ENCODE peak calls at places on chromosomes 3 and 15, in six cellular contexts. I is upper lobe of left lung, E is HepG2, X is K562, Q is GM12878, Z is A549. K is an unnamed sample.

GRCh38 chr15:70160267-70160666 is 62.5 kb upstream of the TLE3 start:
- ATAC-seq in I (peak), E (no peak), Z (no peak), X (no peak), Q (no peak), K (no peak)

GRCh38 chr3:194147679-194148078 is 11.7 kb downstream of the HES1 start:
- ATAC-seq in E (peak), Q (no peak), Z (no peak), I (no peak), X (no peak), K (no peak)

GRCh38 chr3:47186285-47186684 is 22.4 kb upstream of the SETD2 start:
- ATAC-seq in Z (no peak), Q (no peak), X (peak), E (no peak), I (no peak), K (no peak)

GRCh38 chr15:68408971-68409370 is 23.0 kb downstream of the ITGA11 start:
- ATAC-seq in E (no peak), Q (no peak), Z (no peak), X (no peak), I (no peak), K (no peak)

GRCh38 chr3:109784852-109785631 is 447.7 kb upstream of the DPPA4 start:
- ATAC-seq in I (no peak), E (no peak), Z (no peak), Q (no peak), X (no peak), K (no peak)

GRCh38 chr3:38264307-38264706 is 1.3 kb upstream of the SLC22A13 start:
- ATAC-seq in Z (peak), X (no peak), E (peak), Q (peak), I (no peak), K (no peak)

GRCh38 chr15:45401665-45402161 is 23.4 kb upstream of the GATM start:
- ATAC-seq in Z (peak), Q (no peak), X (no peak), I (no peak), E (no peak), K (peak)

GRCh38 chr3:193842029-193842782 is 249.2 kb downstream of the OPA1 start:
- ATAC-seq in X (peak), Z (no peak), Q (peak), I (peak), E (no peak), K (no peak)

GRCh38 chr3:104629038-104629437 is 737.7 kb upstream of the ALCAM start:
- ATAC-seq in E (no peak), I (peak), Q (no peak), Z (peak), X (no peak), K (no peak)

GRCh38 chr3:5729852-5730251 is 542.3 kb downstream of the EDEM1 start:
- ATAC-seq in E (no peak), Z (peak), I (no peak), X (peak), Q (peak), K (no peak)

GRCh38 chr15:90982135-90982534 is 12.2 kb downstream of the PRC1 start:
- ATAC-seq in I (no peak), Q (peak), X (no peak), E (no peak), Z (no peak), K (no peak)

GRCh38 chr15:91992940-91993339 is 139.4 kb downstream of the SLCO3A1 start:
- ATAC-seq in E (no peak), Z (no peak), Q (no peak), X (no peak), I (no peak), K (no peak)

GRCh38 chr15:60563539-60564404 is 84.8 kb upstream of the ICE2 start:
- ATAC-seq in Q (peak), Z (no peak), E (no peak), I (no peak), X (no peak), K (no peak)

GRCh38 chr3:10992017-10992945 is at the start of gene SLC6A1:
- ATAC-seq in I (peak), X (peak), E (no peak), Z (peak), Q (no peak), K (peak)

GRCh38 chr15:57144448-57144847 is 226.0 kb downstream of the TCF12 start:
- ATAC-seq in I (no peak), Q (no peak), X (peak), Z (no peak), E (no peak), K (no peak)

GRCh38 chr15:63226155-63226883 is 36.9 kb downstream of the RAB8B start:
- ATAC-seq in Z (no peak), E (no peak), X (peak), Q (no peak), I (no peak), K (no peak)

GRCh38 chr15:101637549-101638318 is 14.4 kb downstream of the TM2D3 start:
- ATAC-seq in Z (no peak), E (no peak), Q (no peak), I (no peak), X (no peak), K (no peak)

GRCh38 chr3:195048059-195048905 is 222.7 kb downstream of the XXYLT1 start:
- ATAC-seq in E (no peak), Z (no peak), X (peak), I (no peak), Q (no peak), K (no peak)

GRCh38 chr3:127691494-127691893 is 18.7 kb downstream of the ABTB1 start:
- ATAC-seq in I (no peak), Z (no peak), X (no peak), Q (peak), E (no peak), K (no peak)

GRCh38 chr3:98232489-98232888 is 31.6 kb upstream of the OR5H6 start:
- ATAC-seq in I (no peak), X (no peak), Q (peak), E (no peak), Z (no peak), K (no peak)

GRCh38 chr3:136547293-136547692 is 204.9 kb downstream of the STAG1 start:
- ATAC-seq in X (no peak), I (no peak), E (no peak), Z (no peak), Q (peak), K (no peak)

GRCh38 chr3:13399603-13400002 is 20.5 kb downstream of the NUP210 start:
- ATAC-seq in Z (no peak), Q (no peak), X (no peak), I (peak), E (no peak), K (no peak)

GRCh38 chr15:36831915-36832310 is 252.5 kb downstream of the CDIN1 start:
- ATAC-seq in Z (no peak), Q (peak), I (no peak), X (no peak), E (no peak), K (no peak)

GRCh38 chr3:52452126-52452525 is 1.7 kb downstream of the TNNC1 start:
- ATAC-seq in Z (no peak), X (no peak), I (no peak), Q (no peak), E (no peak), K (no peak)

GRCh38 chr15:26179906-26180305 is 316.8 kb upstream of the ATP10A start:
- ATAC-seq in Q (no peak), X (peak), Z (peak), E (peak), I (peak), K (peak)

GRCh38 chr3:136733317-136733833 is 18.8 kb downstream of the STAG1 start:
- ATAC-seq in Z (no peak), I (no peak), Q (no peak), X (no peak), E (no peak), K (no peak)

GRCh38 chr3:6526861-6527260 is 334.1 kb upstream of the GRM7 start:
- ATAC-seq in Z (no peak), E (no peak), Q (peak), I (no peak), X (no peak), K (no peak)

GRCh38 chr3:47362704-47363103 is 18.1 kb upstream of the PTPN23 start:
- ATAC-seq in X (no peak), I (peak), Z (no peak), E (no peak), Q (peak), K (no peak)

GRCh38 chr3:12400795-12401194 is 83.5 kb upstream of the TSEN2 start:
- ATAC-seq in Z (no peak), X (no peak), Q (no peak), I (no peak), E (no peak), K (no peak)

GRCh38 chr3:57992430-57993213 is 15.6 kb upstream of the FLNB start:
- ATAC-seq in X (no peak), E (peak), I (peak), Z (peak), Q (no peak), K (no peak)

GRCh38 chr15:82540984-82541431 is 751 bp upstream of the RPS17 start:
- ATAC-seq in X (peak), E (peak), Z (peak), I (peak), Q (no peak), K (no peak)

GRCh38 chr3:177338697-177339219 is 141.5 kb upstream of the TBL1XR1 start:
- ATAC-seq in I (peak), Z (no peak), E (peak), Q (peak), X (peak), K (peak)

GRCh38 chr3:11350374-11350773 is 78.2 kb downstream of the ATG7 start:
- ATAC-seq in E (no peak), I (peak), Q (no peak), Z (no peak), X (no peak), K (no peak)

GRCh38 chr15:40291088-40291574 is 8.3 kb upstream of the ANKRD63 start:
- ATAC-seq in Z (peak), X (peak), I (peak), Q (no peak), E (peak), K (peak)

GRCh38 chr15:99509686-99510461 is 55.9 kb upstream of the MEF2A start:
- ATAC-seq in X (no peak), E (no peak), Q (no peak), I (peak), Z (no peak), K (no peak)

GRCh38 chr3:89947357-89947954 is 840.0 kb downstream of the EPHA3 start:
- ATAC-seq in E (no peak), Q (no peak), I (no peak), X (no peak), Z (no peak), K (no peak)

GRCh38 chr15:85642693-85643058 is 152.0 kb downstream of the KLHL25 start:
- ATAC-seq in E (no peak), X (no peak), Z (no peak), I (peak), Q (no peak), K (peak)

GRCh38 chr3:10534066-10534465 is 28.7 kb upstream of the ATP2B2 start:
- ATAC-seq in X (no peak), E (no peak), Q (no peak), I (no peak), Z (no peak), K (no peak)

GRCh38 chr3:17631617-17632016 is 110.8 kb downstream of the TBC1D5 start:
- ATAC-seq in Z (peak), I (no peak), E (no peak), Q (no peak), X (peak), K (no peak)

GRCh38 chr15:94008101-94009080 is 223.0 kb upstream of the MCTP2 start:
- ATAC-seq in Q (no peak), I (no peak), X (no peak), E (no peak), Z (no peak), K (peak)
- TF ChIP-seq EP300 in Q (no peak), I (no peak), X (no peak), E (no peak), Z (no peak), K (no peak)

GRCh38 chr3:43286886-43287301 is 554 bp downstream of the SNRK start:
- ATAC-seq in X (peak), Z (peak), Q (peak), E (peak), I (peak), K (peak)
- TF ChIP-seq POLR2A in X (no peak), Z (no peak), Q (no peak), E (no peak), I (no peak), K (no peak)

DNA sequence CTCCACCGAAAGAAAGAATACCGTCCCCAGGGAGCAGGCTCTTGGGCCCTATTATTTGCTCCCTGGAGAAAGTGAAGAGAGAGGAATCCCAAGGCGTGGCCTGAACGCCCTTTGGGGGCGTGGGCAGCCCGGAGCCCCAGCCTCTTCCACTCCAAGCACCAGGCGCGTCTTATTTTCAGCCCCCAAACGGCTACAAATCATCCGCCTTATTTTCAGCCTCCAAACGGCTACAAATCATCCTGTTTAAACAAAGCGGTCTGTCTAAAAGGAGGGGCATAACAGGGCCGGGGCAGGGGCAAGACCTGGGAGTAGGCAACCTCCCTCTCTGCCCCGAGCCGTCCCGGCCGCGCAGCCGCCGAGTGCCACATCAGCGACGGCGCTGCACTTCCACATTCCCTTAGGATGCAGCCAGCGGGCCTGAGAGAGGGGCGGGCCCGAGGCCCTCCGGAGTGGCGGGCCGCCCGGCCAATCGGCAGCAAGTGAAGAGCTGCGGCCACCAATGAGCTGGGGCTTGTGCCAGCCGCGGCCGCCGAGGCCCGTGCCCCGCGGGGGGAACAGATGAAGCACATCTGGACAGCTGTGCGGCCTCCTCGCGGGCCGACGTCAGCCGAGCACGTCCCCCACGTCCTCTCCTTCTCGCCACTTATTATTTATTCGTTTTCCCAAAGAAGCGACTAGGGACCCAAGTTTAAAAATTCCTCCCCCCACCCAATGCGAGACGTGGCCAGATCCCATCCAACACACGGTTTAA is at the start of gene TMEM45A:
- ATAC-seq in E (peak), X (peak), I (peak), Z (peak), Q (peak), K (peak)
- TF ChIP-seq EP300 in E (no peak), X (no peak), I (no peak), Z (no peak), Q (no peak), K (no peak)

DNA sequence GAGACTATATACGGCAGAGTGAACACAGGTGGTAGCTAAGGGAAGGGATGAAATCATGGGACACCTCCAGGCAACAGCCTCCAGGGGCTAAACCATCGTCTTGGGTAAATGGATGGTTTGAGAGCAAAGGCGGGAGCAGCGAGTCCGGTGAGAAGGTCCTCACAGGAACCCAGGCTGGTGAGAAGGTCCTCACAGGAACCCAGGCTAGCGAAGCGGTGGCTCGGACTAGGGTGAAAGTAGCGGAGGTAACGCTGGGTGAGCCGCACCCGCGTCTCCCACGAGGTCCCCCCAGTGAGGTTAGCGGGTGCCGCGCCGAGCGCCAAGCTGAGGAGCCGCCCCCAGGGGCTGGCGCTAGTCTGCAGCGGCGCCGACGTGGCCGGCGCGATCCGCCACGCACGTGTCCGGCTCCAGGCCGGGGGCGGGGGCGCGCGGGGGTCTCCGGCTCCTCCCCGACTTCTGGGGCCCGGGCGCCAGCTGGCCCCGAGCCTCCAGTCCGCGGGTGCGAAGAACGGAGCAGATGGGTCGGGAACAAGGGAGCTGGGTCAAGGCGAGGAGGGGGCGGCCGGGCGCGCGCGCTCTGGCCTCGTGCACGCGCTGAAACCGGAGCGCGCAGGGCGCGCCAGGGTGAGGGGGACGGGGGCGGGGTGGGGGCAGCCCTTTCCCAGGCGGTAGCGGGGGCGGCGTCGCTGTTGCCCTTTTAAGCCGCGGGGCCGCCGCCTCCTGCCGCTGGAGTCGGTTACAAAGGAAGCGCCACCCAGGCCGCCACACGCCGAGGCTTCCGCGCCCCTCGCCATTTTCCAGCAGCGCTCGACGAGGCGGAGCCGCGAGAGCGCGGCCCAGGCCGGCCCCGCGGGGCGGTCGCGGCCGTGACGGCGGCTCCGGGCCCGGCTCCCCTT is at the start of gene UBE2Q2:
- ATAC-seq in Z (peak), Q (peak), E (peak), X (peak), I (peak), K (peak)
- TF ChIP-seq POLR2A in Z (peak), Q (peak), E (peak), X (peak), I (no peak), K (no peak)

GRCh38 chr15:23561914-23562313 is 3.6 kb upstream of the MKRN3 start:
- ATAC-seq in E (no peak), Z (no peak), I (no peak), Q (no peak), X (no peak), K (no peak)

GRCh38 chr15:23565395-23566069 is at the start of gene MKRN3:
- ATAC-seq in X (peak), Z (peak), I (peak), E (peak), Q (no peak), K (no peak)

GRCh38 chr15:23567921-23568320 is 2.4 kb downstream of the MKRN3 start:
- ATAC-seq in I (no peak), Q (no peak), Z (no peak), E (no peak), X (no peak), K (no peak)

GRCh38 chr15:23566070-23567050 is 886 bp downstream of the MKRN3 start:
- ATAC-seq in Z (peak), E (peak), I (peak), Q (no peak), X (peak), K (no peak)

DNA sequence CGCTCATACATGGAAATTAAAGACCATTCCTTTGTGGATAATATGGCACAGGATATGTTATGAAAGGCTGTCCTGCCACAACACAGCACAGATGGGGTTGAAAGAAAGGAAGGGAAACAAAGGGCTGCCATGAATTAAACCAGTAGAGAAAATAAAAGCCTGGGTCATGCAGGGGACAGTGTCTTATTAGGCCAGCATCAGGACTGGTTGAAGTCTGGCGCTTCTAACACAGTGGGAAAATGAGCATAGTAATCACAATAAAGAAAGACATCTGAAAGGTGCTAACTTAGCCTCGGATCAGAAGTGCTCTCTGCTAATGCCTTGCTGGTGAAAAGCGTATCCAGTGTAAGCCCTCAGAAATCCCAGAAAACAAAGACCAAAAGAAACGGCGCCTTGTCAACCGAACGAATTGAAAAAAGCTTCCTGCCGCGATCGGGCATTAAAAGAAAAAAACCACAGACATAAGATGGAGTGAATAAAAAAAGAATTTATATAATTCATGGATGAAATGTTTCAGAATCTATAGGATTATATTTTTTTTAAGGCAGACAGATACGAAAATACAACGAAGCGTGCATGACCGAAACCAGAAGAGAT is 578 bp upstream of the MKRN3 start:
- ATAC-seq in Q (no peak), X (peak), I (no peak), E (no peak), Z (no peak), K (no peak)
- TF ChIP-seq EP300 in Q (no peak), X (no peak), I (no peak), E (no peak), Z (no peak), K (no peak)